ENCODE peak calls at places on chromosomes 11 and 22, in six cellular contexts. D, N, W, Q, M and R are unnamed samples.

GRCh38 chr11:2464451-2465165 is 19.8 kb downstream of the KCNQ1 start:
- DNase-seq in W (no peak), Q (no peak), D (no peak), M (peak), N (no peak), R (peak)

GRCh38 chr11:68584097-68584496 is 100.2 kb upstream of the GAL start:
- DNase-seq in W (no peak), M (peak), D (peak), N (peak), Q (peak), R (peak)

GRCh38 chr22:20456064-20456721 is 18.6 kb upstream of the SCARF2 start:
- DNase-seq in Q (peak), D (peak), N (peak), M (peak), W (peak), R (peak)

GRCh38 chr11:21040615-21041014 is 371.2 kb downstream of the NELL1 start:
- DNase-seq in N (no peak), Q (no peak), W (no peak), D (no peak), M (no peak), R (no peak)

GRCh38 chr11:79616392-79616831 is 175.6 kb upstream of the TENM4 start:
- DNase-seq in N (peak), Q (no peak), D (no peak), W (no peak), M (no peak), R (no peak)

GRCh38 chr22:32904044-32904443 is 102.5 kb downstream of the TIMP3 start:
- DNase-seq in Q (peak), W (no peak), D (no peak), M (peak), N (peak), R (peak)

GRCh38 chr11:20443596-20443995 is 56.1 kb downstream of the PRMT3 start:
- DNase-seq in W (no peak), N (peak), D (no peak), M (no peak), Q (peak), R (peak)

GRCh38 chr11:10308208-10308954 is 3.5 kb downstream of the ADM start:
- DNase-seq in N (no peak), D (no peak), W (no peak), M (peak), Q (peak), R (no peak)

GRCh38 chr11:69161117-69161407 is 5.3 kb downstream of the SMIM38 start:
- DNase-seq in D (no peak), M (no peak), Q (no peak), N (no peak), W (no peak), R (no peak)

GRCh38 chr11:11555228-11555627 is 66.6 kb downstream of the GALNT18 start:
- DNase-seq in D (no peak), N (no peak), W (no peak), Q (no peak), M (no peak), R (no peak)

GRCh38 chr11:8674859-8675258 is 7.6 kb downstream of the TRIM66 start:
- DNase-seq in W (no peak), M (no peak), D (no peak), N (no peak), Q (no peak), R (no peak)

GRCh38 chr11:17224727-17225126 is 16.9 kb upstream of the PIK3C2A start:
- DNase-seq in Q (no peak), N (peak), M (no peak), W (no peak), D (no peak), R (no peak)

GRCh38 chr22:45329536-45329936 is 19.8 kb downstream of the FAM118A start:
- DNase-seq in Q (no peak), N (no peak), M (no peak), W (no peak), D (no peak), R (no peak)

GRCh38 chr11:114896594-114896993 is 218.3 kb downstream of the NXPE2 start:
- DNase-seq in M (no peak), Q (no peak), N (no peak), D (no peak), W (no peak), R (no peak)

GRCh38 chr11:2451916-2452694 is 7.3 kb downstream of the KCNQ1 start:
- DNase-seq in D (no peak), M (no peak), W (no peak), N (no peak), Q (peak), R (peak)

GRCh38 chr11:35786918-35787557 is 124.5 kb downstream of the TRIM44 start:
- DNase-seq in W (no peak), Q (peak), M (peak), D (no peak), N (no peak), R (no peak)